ENCODE peak calls at places on chromosome X, in nine cellular contexts. I, S, D, H, Q, W, F, A and C are unnamed samples.

GRCh38 chrX:129577473-129577872 is 37.4 kb downstream of the OCRL start:
- DNase-seq in I (no peak), S (peak), D (no peak), H (peak), Q (peak), W (no peak), F (no peak), A (no peak), C (no peak)

GRCh38 chrX:28979876-28980275 is 392.6 kb downstream of the IL1RAPL1 start:
- DNase-seq in I (no peak), S (no peak), D (no peak), H (no peak), Q (no peak), W (no peak), F (no peak), A (no peak), C (no peak)

GRCh38 chrX:71282514-71283408 is 674 bp upstream of the NONO start:
- DNase-seq in I (peak), S (no peak), D (no peak), H (no peak), Q (no peak), W (no peak), F (no peak), A (peak), C (no peak)

GRCh38 chrX:115233497-115234219 is at the start of gene LRCH2:
- DNase-seq in I (no peak), S (peak), D (no peak), H (peak), Q (peak), W (no peak), F (peak), A (no peak), C (peak)

GRCh38 chrX:103779156-103779555 is 2.5 kb downstream of the PLP1 start:
- DNase-seq in I (no peak), S (no peak), D (no peak), H (no peak), Q (peak), W (peak), F (no peak), A (no peak), C (peak)

GRCh38 chrX:115400960-115401359 is 111.4 kb downstream of the LUZP4 start:
- DNase-seq in I (no peak), S (no peak), D (no peak), H (no peak), Q (no peak), W (no peak), F (no peak), A (no peak), C (no peak)

GRCh38 chrX:100090931-100091330 is 319.1 kb downstream of the PCDH19 start:
- DNase-seq in I (no peak), S (peak), D (no peak), H (no peak), Q (peak), W (no peak), F (no peak), A (no peak), C (no peak)

GRCh38 chrX:6307156-6307555 is 78.5 kb upstream of the NLGN4X start:
- DNase-seq in I (no peak), S (no peak), D (no peak), H (no peak), Q (no peak), W (no peak), F (no peak), A (no peak), C (no peak)

GRCh38 chrX:150773634-150774033 is 80.4 kb downstream of the MTMR1 start:
- DNase-seq in I (no peak), S (no peak), D (no peak), H (no peak), Q (no peak), W (no peak), F (no peak), A (no peak), C (no peak)

GRCh38 chrX:497201-497710 is 110.5 kb upstream of the PPP2R3B start:
- DNase-seq in I (no peak), S (no peak), D (no peak), H (no peak), Q (no peak), W (no peak), F (no peak), A (no peak), C (no peak)

GRCh38 chrX:47030339-47030738 is 47.9 kb upstream of the RGN start:
- DNase-seq in I (peak), S (peak), D (no peak), H (no peak), Q (peak), W (no peak), F (no peak), A (peak), C (no peak)
- TF ChIP-seq CTCF in I (peak), S (peak), D (no peak), H (peak), Q (peak), W (peak), F (peak), A (peak), C (peak)

GRCh38 chrX:19840899-19841648 is 46.3 kb downstream of the SH3KBP1 start:
- DNase-seq in I (no peak), S (no peak), D (no peak), H (no peak), Q (no peak), W (no peak), F (no peak), A (peak), C (no peak)
- H3K4me3 ChIP-seq in I (no peak), S (no peak), D (no peak), H (no peak), Q (no peak), W (no peak), F (no peak), A (no peak), C (no peak)

DNA sequence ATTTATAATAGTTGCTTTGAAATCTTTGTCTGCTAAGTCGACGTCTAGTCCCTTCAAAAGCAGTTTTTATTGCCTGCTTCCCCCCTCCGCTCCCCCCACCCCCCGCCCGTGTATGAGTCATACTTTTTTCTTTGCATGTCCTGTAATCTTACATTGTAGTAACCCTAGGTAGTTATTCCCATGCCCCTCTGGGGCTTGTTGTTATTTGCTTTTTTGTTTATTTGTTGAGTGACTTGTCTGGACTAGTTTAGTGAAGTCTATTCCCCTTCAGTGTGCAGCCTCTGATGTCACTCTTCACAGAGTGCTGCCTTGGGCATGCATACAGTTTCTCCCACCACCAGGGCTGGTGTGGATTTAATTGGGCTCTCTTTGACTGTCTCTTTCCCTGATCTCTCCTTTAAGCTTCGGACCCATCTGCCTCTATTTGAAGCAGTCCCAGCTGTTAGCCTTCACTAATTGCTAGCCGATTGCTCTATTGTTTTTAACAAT is 86.2 kb downstream of the PPEF1 start:
- DNase-seq in I (peak), S (no peak), D (no peak), H (no peak), Q (no peak), W (no peak), F (no peak), A (peak), C (no peak)
- TF ChIP-seq CTCF in I (no peak), S (no peak), D (no peak), H (no peak), Q (no peak), W (no peak), F (no peak), A (no peak), C (no peak)

GRCh38 chrX:69505772-69506616 is 1.9 kb downstream of the NALF2 start:
- DNase-seq in I (no peak), S (no peak), D (no peak), H (no peak), Q (no peak), W (no peak), F (no peak), A (no peak), C (no peak)

GRCh38 chrX:69504626-69505612 is 793 bp downstream of the NALF2 start:
- DNase-seq in I (no peak), S (no peak), D (no peak), H (no peak), Q (no peak), W (no peak), F (no peak), A (no peak), C (no peak)

GRCh38 chrX:69503228-69503834 is 795 bp upstream of the NALF2 start:
- DNase-seq in I (peak), S (no peak), D (no peak), H (no peak), Q (peak), W (no peak), F (no peak), A (no peak), C (no peak)

GRCh38 chrX:69501433-69501832 is 2.7 kb upstream of the NALF2 start:
- DNase-seq in I (no peak), S (no peak), D (no peak), H (no peak), Q (peak), W (no peak), F (no peak), A (peak), C (no peak)

GRCh38 chrX:69503835-69504625 is at the start of gene NALF2:
- DNase-seq in I (peak), S (peak), D (no peak), H (no peak), Q (peak), W (no peak), F (peak), A (peak), C (peak)
- H3K4me3 ChIP-seq in I (peak), S (no peak), D (no peak), H (peak), Q (peak), W (peak), F (peak), A (peak), C (peak)

GRCh38 chrX:11908371-11908770 is 150.3 kb downstream of the MSL3 start:
- DNase-seq in I (peak), S (no peak), D (no peak), H (no peak), Q (peak), W (no peak), F (no peak), A (peak), C (no peak)
- TF ChIP-seq CTCF in I (peak), S (peak), D (peak), H (no peak), Q (peak), W (no peak), F (no peak), A (no peak), C (no peak)

DNA sequence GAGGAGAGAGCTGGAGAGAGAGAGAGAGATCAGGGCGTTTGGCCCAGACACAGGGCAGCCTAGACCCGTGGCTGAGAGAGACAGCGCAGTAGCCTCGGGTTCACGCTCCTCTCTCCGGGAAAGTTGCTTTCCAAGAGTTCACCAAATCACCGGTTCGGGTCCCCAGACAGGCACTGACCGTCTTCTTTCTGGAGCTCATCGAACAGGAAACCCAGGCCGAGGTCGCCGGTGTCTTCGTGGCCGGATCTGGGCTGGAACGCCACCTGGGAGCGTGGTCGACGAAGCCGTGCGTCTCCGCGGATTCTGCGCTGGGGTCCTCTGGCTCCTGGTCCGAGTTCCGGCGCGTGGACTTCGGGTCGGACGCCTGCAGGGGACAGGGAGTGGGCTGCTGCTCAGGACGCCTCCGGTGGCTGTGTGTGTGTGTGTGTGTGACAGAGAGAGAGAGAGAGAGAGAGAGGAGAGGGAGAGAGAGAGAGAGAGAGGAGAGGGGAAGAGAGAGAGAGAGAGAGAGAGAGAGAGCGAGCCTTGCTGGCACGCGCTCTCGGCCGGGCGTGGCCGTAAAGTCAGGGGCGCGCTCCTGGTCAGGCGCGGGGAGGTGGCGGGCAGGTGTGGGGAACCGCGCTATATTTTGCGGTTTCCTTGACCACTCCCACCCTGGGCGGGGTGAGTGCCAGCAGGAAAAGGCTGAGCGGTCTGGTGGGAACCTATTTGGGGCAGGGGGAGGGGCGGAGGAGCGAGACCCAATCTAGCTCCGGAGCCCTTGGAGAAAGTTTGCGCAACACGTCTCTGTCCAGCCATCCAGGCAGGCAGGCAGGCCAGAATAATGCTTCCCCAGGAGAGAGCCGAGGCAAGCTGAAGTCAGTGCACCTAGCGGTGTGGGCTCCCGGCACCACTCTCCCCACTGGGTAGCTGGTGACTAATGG is 62.1 kb downstream of the RHOXF2B start:
- DNase-seq in I (no peak), S (no peak), D (no peak), H (no peak), Q (peak), W (no peak), F (no peak), A (peak), C (no peak)
- H3K4me3 ChIP-seq in I (peak), S (no peak), D (peak), H (peak), Q (peak), W (peak), F (peak), A (peak), C (no peak)

GRCh38 chrX:21382715-21383114 is 8.5 kb downstream of the CNKSR2 start:
- DNase-seq in I (peak), S (no peak), D (no peak), H (no peak), Q (no peak), W (no peak), F (no peak), A (no peak), C (no peak)
- TF ChIP-seq CTCF in I (no peak), S (peak), D (no peak), H (no peak), Q (peak), W (peak), F (no peak), A (peak), C (peak)

DNA sequence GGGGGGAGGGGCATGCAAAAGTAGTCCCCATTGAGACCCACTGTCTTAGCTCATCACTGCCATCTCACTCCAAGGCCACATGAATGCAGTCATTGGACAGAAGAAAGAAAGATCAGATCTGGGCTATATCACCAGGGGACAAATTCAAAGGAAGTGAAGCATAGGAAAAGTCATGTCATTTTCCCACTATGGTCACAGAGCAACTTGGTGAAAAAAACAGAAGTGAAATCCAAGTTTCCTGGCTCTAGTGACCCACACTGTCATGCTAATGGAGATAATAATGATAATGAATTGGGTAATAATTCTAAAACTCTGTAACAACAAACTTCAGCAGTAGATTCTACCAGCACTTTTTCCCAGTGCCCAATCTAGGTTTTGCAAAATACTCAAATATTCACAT is 9.9 kb downstream of the LHFPL1 start:
- DNase-seq in I (no peak), S (no peak), D (no peak), H (no peak), Q (no peak), W (no peak), F (no peak), A (no peak), C (no peak)
- H3K4me3 ChIP-seq in I (no peak), S (no peak), D (no peak), H (no peak), Q (no peak), W (no peak), F (no peak), A (no peak), C (no peak)

GRCh38 chrX:55839480-55839879 is 121.9 kb downstream of the RRAGB start:
- DNase-seq in I (no peak), S (no peak), D (no peak), H (no peak), Q (no peak), W (no peak), F (no peak), A (peak), C (no peak)
- TF ChIP-seq CTCF in I (no peak), S (no peak), D (no peak), H (no peak), Q (no peak), W (no peak), F (no peak), A (no peak), C (no peak)